ENCODE peak calls at places on chromosomes 13 and 19, in six cellular contexts. H is IMR-90, G is hepatocyte, N is fibroblast of lung, D is endothelial cell of umbilical vein, O is HCT116. Z is an unnamed sample.

GRCh38 chr13:31043891-31044657 is 111.6 kb downstream of the TEX26 start:
- DNase-seq in O (peak; percentile 78), D (peak; percentile 83), N (peak; percentile 71), H (peak; percentile 81), G (peak; percentile 90), Z (peak; percentile 55)

GRCh38 chr19:13718733-13719132 is 45.6 kb upstream of the MRI1 start:
- DNase-seq in G (peak; percentile 23), H (peak; percentile 66), N (peak; percentile 68), O (no peak), D (no peak), Z (peak; percentile 18)

GRCh38 chr19:6133231-6133630 is 2.2 kb upstream of the ACSBG2 start:
- DNase-seq in N (no peak), H (no peak), D (no peak), G (no peak), O (no peak), Z (no peak)

GRCh38 chr13:73324842-73325241 is 266.0 kb downstream of the KLF5 start:
- DNase-seq in H (no peak), O (no peak), D (no peak), N (no peak), G (no peak), Z (no peak)

GRCh38 chr13:85236431-85236830 is 562.8 kb downstream of the SLITRK6 start:
- DNase-seq in N (peak; percentile 71), H (peak; percentile 54), O (no peak), G (no peak), D (peak; percentile 74), Z (peak; percentile 63)

GRCh38 chr13:114225610-114226009 is 9.1 kb upstream of the CDC16 start:
- DNase-seq in N (no peak), D (no peak), G (no peak), O (no peak), H (no peak), Z (no peak)

GRCh38 chr13:111506621-111507020 is 186.2 kb downstream of the TEX29 start:
- DNase-seq in O (no peak), N (no peak), G (no peak), D (no peak), H (no peak), Z (no peak)

GRCh38 chr19:12140545-12141404 is 625 bp upstream of the ZNF20 start:
- DNase-seq in N (peak; percentile 70), H (peak; percentile 80), D (peak; percentile 73), O (peak; percentile 52), G (peak; percentile 93), Z (peak; percentile 59)

GRCh38 chr13:74000906-74001305 is 133.3 kb downstream of the KLF12 start:
- DNase-seq in D (no peak), G (no peak), O (no peak), H (no peak), N (no peak), Z (no peak)

GRCh38 chr13:103188688-103189326 is 122.6 kb upstream of the SLC10A2 start:
- DNase-seq in D (peak; percentile 5), O (no peak), N (peak; percentile 23), G (peak; percentile 47), H (no peak), Z (peak; percentile 46)

GRCh38 chr19:42051166-42052115 is 18.6 kb downstream of the GRIK5 start:
- DNase-seq in H (no peak), O (no peak), D (no peak), N (no peak), G (peak; percentile 40), Z (peak; percentile 78)

GRCh38 chr19:31955884-31956283 is 389.5 kb upstream of the ZNF507 start:
- DNase-seq in H (no peak), G (no peak), O (no peak), D (no peak), N (no peak), Z (no peak)

GRCh38 chr13:39051157-39051556 is 12.9 kb downstream of the NHLRC3 start:
- DNase-seq in G (peak; percentile 43), H (peak; percentile 50), N (peak; percentile 25), O (peak; percentile 24), D (peak; percentile 57), Z (no peak)

DNA sequence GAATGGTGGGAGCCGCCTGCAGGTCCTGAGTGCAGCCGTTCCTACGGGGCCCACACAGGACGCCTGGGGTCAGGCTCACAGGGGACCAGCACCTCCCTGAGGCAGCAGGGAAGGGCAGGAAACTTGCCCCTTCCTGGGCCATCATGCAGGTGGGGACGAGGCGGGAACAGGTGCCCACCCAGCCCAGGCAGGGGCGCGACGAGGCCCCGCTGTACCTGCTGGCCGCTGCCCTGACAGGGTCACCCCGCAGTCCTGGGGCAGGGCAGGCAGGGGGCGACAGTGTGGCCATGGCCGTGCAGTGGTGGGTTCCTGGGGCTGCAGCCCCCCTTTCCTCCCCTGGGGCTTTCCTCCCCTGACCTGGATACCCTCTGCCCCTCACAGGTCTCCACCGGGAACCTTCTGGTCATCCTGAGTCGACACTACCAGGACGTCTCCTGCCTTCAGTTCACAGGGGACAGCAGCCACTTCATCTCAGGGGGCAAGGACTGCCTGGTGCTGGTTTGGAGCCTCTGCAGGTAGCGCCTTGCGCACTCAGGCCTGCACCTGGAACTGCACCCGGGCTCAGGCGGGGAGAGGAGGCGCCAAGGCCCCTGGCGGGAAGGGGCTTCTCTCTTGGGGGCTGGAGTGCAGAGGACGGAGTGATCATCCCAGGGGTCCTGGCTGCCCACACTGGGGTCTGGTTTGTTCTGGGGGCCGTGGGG is 5.4 kb downstream of the WDR18 start:
- DNase-seq in D (no peak), N (no peak), G (no peak), H (no peak), O (no peak), Z (no peak)
- H3K4me2 ChIP-seq in D (no peak overlapping the region), N (no peak overlapping the region), G (no peak overlapping the region), H (no peak overlapping the region), O (no peak overlapping the region), Z (no peak overlapping the region)

DNA sequence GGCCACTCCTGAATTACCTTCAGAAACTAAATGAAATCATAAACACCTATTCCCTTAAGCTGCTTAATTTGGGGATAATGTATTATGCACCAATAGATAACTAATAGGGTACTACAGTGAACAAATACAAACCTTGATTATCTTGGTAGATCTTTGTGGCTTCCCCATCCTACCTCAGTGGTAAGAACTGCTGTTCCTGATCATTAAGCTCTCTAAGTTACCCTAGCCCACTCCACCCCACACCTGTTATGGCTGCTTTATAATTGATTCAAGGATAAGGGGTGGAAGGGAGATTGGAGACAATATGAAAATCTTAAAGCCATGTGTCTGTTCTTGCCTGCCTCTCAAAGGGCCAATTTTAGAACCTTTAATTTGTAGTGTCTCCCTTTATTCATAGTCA is 121.2 kb downstream of the LMO7 start:
- DNase-seq in G (no peak), O (no peak), H (no peak), N (no peak), D (no peak), Z (no peak)
- TF ChIP-seq CTCF in G (no peak), O (no peak), H (no peak), N (no peak), D (no peak), Z (no peak)

GRCh38 chr19:19677579-19677978 is 8.9 kb downstream of the ZNF101 start:
- DNase-seq in G (no peak), O (no peak), H (no peak), N (no peak), D (no peak), Z (no peak)
- H3K36me3 ChIP-seq in G (no peaks in the 10 kb centered on the region), O (peaks cover 47% of the 10 kb centered on the region), H (peaks cover 32% of the 10 kb centered on the region), N (peaks cover 2% of the 10 kb centered on the region), D (peaks cover 8% of the 10 kb centered on the region), Z (peaks cover 54% of the 10 kb centered on the region)

DNA sequence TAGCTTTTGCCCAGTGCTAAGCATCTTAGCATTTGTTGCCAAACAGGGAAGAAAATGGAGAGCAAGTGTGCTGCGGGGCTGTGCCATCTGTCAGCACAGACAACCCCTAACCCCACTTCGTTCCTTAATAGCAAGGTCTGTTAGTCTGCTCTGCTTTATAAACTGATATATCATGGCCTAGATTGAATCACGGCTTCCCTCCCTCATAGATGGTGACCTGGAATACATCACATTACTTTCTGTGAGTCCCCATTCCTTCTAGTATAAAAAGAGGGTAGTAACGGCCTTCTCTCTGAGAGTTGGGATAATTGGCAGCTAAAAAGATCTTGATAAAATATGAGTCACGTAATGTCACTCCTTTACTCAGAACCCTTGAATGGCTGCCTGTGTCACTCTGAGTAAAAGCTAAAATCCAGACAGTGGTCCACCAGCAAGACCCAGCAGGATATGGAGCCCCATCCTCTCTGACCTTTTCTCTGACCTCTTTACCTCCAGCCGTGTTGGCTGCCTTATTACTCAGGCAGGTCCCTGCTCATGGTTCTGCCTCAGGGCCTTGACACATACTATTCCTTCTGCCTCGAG is 151.7 kb downstream of the DLEU7 start:
- DNase-seq in G (no peak), D (no peak), O (no peak), N (peak; percentile 62), H (no peak), Z (no peak)
- H3K4me2 ChIP-seq in G (no peak overlapping the region), D (no peak overlapping the region), O (no peak overlapping the region), N (no peak overlapping the region), H (no peak overlapping the region), Z (no peak overlapping the region)

GRCh38 chr19:3250675-3251074 is 26.2 kb downstream of the CELF5 start:
- DNase-seq in O (peak; percentile 42), D (no peak), H (no peak), N (no peak), G (no peak), Z (no peak)
- TF ChIP-seq CTCF in O (peak; percentile 84), D (peak; percentile 57), H (peak; percentile 42), N (peak; percentile 33), G (peak; percentile 25), Z (peak; percentile 61)

DNA sequence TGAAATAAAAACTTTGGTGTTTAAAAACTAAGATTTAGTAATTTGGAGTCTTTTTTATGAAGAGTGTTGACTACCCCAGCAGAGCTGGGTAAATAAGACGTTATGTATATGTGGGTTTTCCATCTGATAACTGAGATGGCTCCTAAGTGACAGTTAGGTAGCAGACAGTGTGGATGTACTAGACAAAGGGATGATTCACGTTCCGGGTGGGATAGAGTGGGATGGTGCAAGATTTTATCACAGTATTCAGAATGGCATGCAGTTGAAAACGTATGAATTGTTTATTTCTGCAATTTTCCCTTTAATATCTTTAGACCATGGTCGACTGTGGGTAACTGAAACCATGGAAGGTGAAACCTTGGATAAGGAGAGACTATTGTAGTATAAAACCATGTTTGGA is 50.4 kb downstream of the NAA16 start:
- DNase-seq in O (no peak), N (peak; percentile 23), D (no peak), G (no peak), H (peak; percentile 19), Z (no peak)
- H3K36me3 ChIP-seq in O (peaks cover 20% of the 10 kb centered on the region), N (no peaks in the 10 kb centered on the region), D (peaks cover 6% of the 10 kb centered on the region), G (no peaks in the 10 kb centered on the region), H (peaks cover 20% of the 10 kb centered on the region), Z (no peaks in the 10 kb centered on the region)

GRCh38 chr19:56312787-56313343 is 1.8 kb downstream of the ZSCAN5A start:
- DNase-seq in D (no peak), O (no peak), N (no peak), H (no peak), G (no peak), Z (no peak)
- H3K4me2 ChIP-seq in D (no peak overlapping the region), O (no peak overlapping the region), N (no peak overlapping the region), H (no peak overlapping the region), G (no peak overlapping the region), Z (no peak overlapping the region)